ENCODE peak calls at places on chromosomes 13 and 19, in five cellular contexts. W is mesothelial cell of epicardium; K is CD8-positive, alpha-beta T cell; G is mucosa of descending colon; I is ovary. B is an unnamed sample.

GRCh38 chr13:53848546-53848945 is 819.9 kb downstream of the OLFM4 start:
- DNase-seq in W (no peak), K (no peak), G (no peak), I (no peak), B (no peak)

GRCh38 chr13:39493966-39494365 is 109.0 kb downstream of the LHFPL6 start:
- DNase-seq in W (no peak), K (no peak), G (no peak), I (no peak), B (no peak)

GRCh38 chr13:45167611-45168554 is 33.0 kb downstream of the KCTD4 start:
- DNase-seq in W (no peak), K (no peak), G (peak; percentile 65), I (no peak), B (no peak)

GRCh38 chr19:12574036-12574435 is 22.8 kb upstream of the ZNF564 start:
- DNase-seq in W (no peak), K (no peak), G (no peak), I (no peak), B (no peak)

GRCh38 chr13:45132384-45133064 is 12.2 kb downstream of the GTF2F2 start:
- DNase-seq in W (no peak), K (no peak), G (no peak), I (no peak), B (no peak)

GRCh38 chr13:113962975-113963374 is 10.9 kb downstream of the C13orf46 start:
- DNase-seq in W (no peak), K (no peak), G (no peak), I (peak; percentile 10), B (no peak)

GRCh38 chr13:112446347-112446861 is 70.2 kb downstream of the SPACA7 start:
- DNase-seq in W (no peak), K (no peak), G (no peak), I (no peak), B (no peak)

GRCh38 chr13:101449971-101450748 is 2.3 kb upstream of the ITGBL1 start:
- DNase-seq in W (no peak), K (no peak), G (no peak), I (no peak), B (no peak)

GRCh38 chr19:15108845-15109767 is 1.9 kb downstream of the SYDE1 start:
- DNase-seq in W (no peak), K (no peak), G (no peak), I (no peak), B (no peak)

GRCh38 chr13:48891586-48891985 is 84.1 kb upstream of the FNDC3A start:
- DNase-seq in W (no peak), K (no peak), G (no peak), I (no peak), B (no peak)

GRCh38 chr13:101530293-101530692 is 77.8 kb downstream of the ITGBL1 start:
- DNase-seq in W (no peak), K (no peak), G (no peak), I (no peak), B (no peak)

GRCh38 chr13:110254151-110254679 is 52.7 kb downstream of the COL4A1 start:
- DNase-seq in W (no peak), K (no peak), G (no peak), I (no peak), B (no peak)

GRCh38 chr19:47107201-47107952 is 6.2 kb downstream of the ZC3H4 start:
- DNase-seq in W (no peak), K (peak; percentile 29), G (peak; percentile 58), I (no peak), B (no peak)

GRCh38 chr13:110392510-110393233 is 85.6 kb downstream of the COL4A2 start:
- DNase-seq in W (no peak), K (no peak), G (no peak), I (no peak), B (no peak)

GRCh38 chr19:11624064-11624463 is 26.8 kb downstream of the ZNF627 start:
- DNase-seq in W (no peak), K (no peak), G (no peak), I (no peak), B (no peak)

GRCh38 chr13:79435549-79435948 is 29.5 kb upstream of the RBM26 start:
- DNase-seq in W (no peak), K (no peak), G (peak; percentile 34), I (no peak), B (no peak)

GRCh38 chr13:43307921-43308433 is 284.6 kb downstream of the DNAJC15 start:
- DNase-seq in W (peak; percentile 86), K (no peak), G (peak; percentile 76), I (peak; percentile 94), B (no peak)
- TF ChIP-seq CTCF in W (no peak), K (no peak), G (no peak), I (no peak), B (no peak)

GRCh38 chr13:31234729-31235128 is 35.0 kb downstream of the B3GLCT start:
- DNase-seq in W (no peak), K (no peak), G (no peak), I (no peak), B (no peak)
- TF ChIP-seq CTCF in W (peak; percentile 35), K (no peak), G (no peak), I (no peak), B (peak; percentile 36)

GRCh38 chr19:3041302-3041701 is 12.2 kb upstream of the TLE2 start:
- DNase-seq in W (no peak), K (no peak), G (no peak), I (no peak), B (no peak)
- TF ChIP-seq CTCF in W (no peak), K (no peak), G (no peak), I (no peak), B (no peak)

GRCh38 chr13:51455532-51455931 is 2.7 kb upstream of the INTS6 start:
- DNase-seq in W (no peak), K (no peak), G (no peak), I (peak; percentile 28), B (no peak)

GRCh38 chr13:51452391-51453307 is at the start of gene INTS6:
- DNase-seq in W (peak; percentile 98), K (peak; percentile 99), G (peak; percentile 99), I (peak; percentile 99), B (peak; percentile 98)

GRCh38 chr13:51453959-51454703 is 1.3 kb upstream of the INTS6 start:
- DNase-seq in W (no peak), K (peak; percentile 22), G (peak; percentile 51), I (peak; percentile 38), B (no peak)

GRCh38 chr13:51451467-51452390 is 1.1 kb downstream of the INTS6 start:
- DNase-seq in W (peak; percentile 71), K (peak; percentile 64), G (peak; percentile 88), I (peak; percentile 83), B (peak; percentile 67)

GRCh38 chr13:51453308-51453958 is 597 bp upstream of the INTS6 start:
- DNase-seq in W (peak; percentile 79), K (peak; percentile 76), G (peak; percentile 87), I (peak; percentile 86), B (no peak)
- TF ChIP-seq CTCF in W (no peak), K (no peak), G (no peak), I (no peak), B (no peak)

GRCh38 chr19:1261512-1261862 is 7.6 kb upstream of the CIRBP start:
- DNase-seq in W (no peak), K (no peak), G (no peak), I (peak; percentile 68), B (no peak)
- TF ChIP-seq CTCF in W (peak; percentile 25), K (no peak), G (no peak), I (no peak), B (peak; percentile 41)

DNA sequence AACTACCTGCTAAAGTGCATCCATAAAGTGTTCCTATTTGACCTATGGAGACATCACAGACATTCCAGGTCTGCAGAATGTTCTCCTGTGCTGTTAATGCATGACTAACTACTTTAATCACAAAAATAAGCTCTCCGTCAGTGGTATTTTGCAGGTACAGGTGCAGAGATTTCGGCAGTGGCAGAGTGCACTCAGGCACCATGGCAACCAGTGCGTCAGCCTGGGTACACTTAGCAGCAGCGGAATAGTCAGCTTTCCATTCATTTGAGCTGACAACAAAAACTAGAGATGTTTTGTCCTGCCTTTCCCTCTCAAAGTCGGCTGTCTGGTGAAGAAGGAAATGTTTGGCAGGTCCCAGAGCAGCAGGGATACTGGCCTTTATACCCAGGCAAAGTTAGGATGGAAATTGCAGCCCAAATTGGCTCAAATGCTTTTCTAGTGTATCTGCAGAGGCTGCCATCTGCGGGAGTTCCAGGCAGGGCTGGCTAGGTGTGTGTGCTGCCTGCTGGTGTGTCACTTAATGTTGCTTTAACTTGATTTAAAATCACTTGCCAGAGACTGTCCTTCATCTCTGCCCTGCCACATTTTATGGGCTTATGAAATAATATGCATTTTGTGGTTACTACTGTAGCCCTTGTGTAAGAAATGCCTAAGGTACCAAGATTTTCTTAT is 195.8 kb downstream of the RAP2A start:
- DNase-seq in W (no peak), K (no peak), G (no peak), I (no peak), B (no peak)
- TF ChIP-seq CTCF in W (no peak), K (no peak), G (no peak), I (no peak), B (no peak)

GRCh38 chr19:10552596-10553053 is 8.9 kb downstream of the ATG4D start:
- DNase-seq in W (no peak), K (no peak), G (no peak), I (no peak), B (no peak)

GRCh38 chr19:10549733-10550132 is 6.0 kb downstream of the ATG4D start:
- DNase-seq in W (no peak), K (no peak), G (no peak), I (no peak), B (no peak)

GRCh38 chr19:10550336-10550735 is 6.6 kb downstream of the ATG4D start:
- DNase-seq in W (no peak), K (no peak), G (no peak), I (no peak), B (no peak)

GRCh38 chr19:10553087-10553667 is 9.5 kb downstream of the ATG4D start:
- DNase-seq in W (no peak), K (no peak), G (no peak), I (no peak), B (no peak)

DNA sequence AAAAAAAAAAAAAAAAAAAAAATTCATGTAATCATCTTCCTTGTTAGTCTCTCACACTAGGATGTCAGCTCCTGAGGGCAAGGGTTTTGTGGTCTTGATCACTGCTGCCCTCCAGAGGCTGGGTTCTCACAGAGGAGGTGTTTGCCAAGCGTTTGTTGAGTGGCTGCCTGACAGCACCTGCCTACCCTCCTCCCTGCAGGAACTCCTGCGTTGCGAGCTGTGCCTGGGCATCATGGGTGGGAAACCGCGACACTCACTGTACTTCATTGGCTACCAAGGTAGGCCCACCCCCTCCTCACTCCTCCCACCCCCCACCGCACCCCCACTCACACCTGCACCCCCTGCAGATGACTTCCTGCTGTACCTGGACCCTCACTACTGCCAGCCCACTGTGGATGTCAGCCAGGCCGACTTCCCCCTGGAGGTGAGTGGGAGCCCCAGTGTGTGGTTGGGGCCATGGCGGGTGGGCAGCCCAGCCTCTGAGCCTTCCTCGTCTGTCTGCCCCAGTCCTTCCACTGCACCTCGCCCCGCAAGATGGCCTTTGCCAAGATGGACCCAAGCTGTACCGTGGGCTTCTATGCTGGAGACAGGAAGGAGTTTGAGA is 8.1 kb downstream of the ATG4D start:
- DNase-seq in W (no peak), K (no peak), G (peak; percentile 53), I (no peak), B (no peak)
- TF ChIP-seq CTCF in W (no peak), K (no peak), G (no peak), I (no peak), B (no peak)